ENCODE peak calls at places on chromosomes 2 and 18, in ten cellular contexts. Z, P, H, E, W, D, T, X, F and V are unnamed samples.

GRCh38 chr2:237257471-237257951 is 156.5 kb downstream of the COL6A3 start:
- DNase-seq in D (no peak), P (peak; percentile 32), Z (peak; percentile 43), T (no peak), W (no peak), X (peak; percentile 74), F (no peak), E (no peak), H (no peak), V (no peak)

GRCh38 chr18:10660485-10660884 is 134.7 kb downstream of the NAPG start:
- DNase-seq in P (peak; percentile 70), Z (peak; percentile 79), X (peak; percentile 97), F (no peak), D (no peak), T (no peak), H (peak; percentile 55), E (no peak), W (no peak), V (no peak)

GRCh38 chr18:55419939-55420664 is 167.9 kb downstream of the TCF4 start:
- DNase-seq in E (no peak), P (no peak), W (no peak), Z (peak; percentile 65), F (no peak), T (no peak), X (peak; percentile 53), H (no peak), D (no peak), V (no peak)

GRCh38 chr2:146990311-146990781 is 854.5 kb upstream of the ACVR2A start:
- DNase-seq in H (no peak), X (peak; percentile 98), F (no peak), W (no peak), T (no peak), Z (peak; percentile 63), E (no peak), P (no peak), D (no peak), V (no peak)

GRCh38 chr18:21803495-21803894 is 62.9 kb downstream of the MIB1 start:
- DNase-seq in W (no peak), X (peak; percentile 55), T (no peak), D (no peak), Z (peak; percentile 53), F (no peak), P (no peak), H (no peak), E (no peak), V (no peak)

GRCh38 chr2:173028671-173029070 is 47.0 kb upstream of the MAP3K20 start:
- DNase-seq in W (no peak), X (peak; percentile 85), H (no peak), T (no peak), F (no peak), E (no peak), Z (no peak), D (no peak), P (no peak), V (no peak)

GRCh38 chr2:190451561-190452176 is 43.5 kb downstream of the MFSD6 start:
- DNase-seq in X (peak; percentile 36), E (no peak), F (no peak), D (no peak), W (no peak), T (no peak), Z (peak; percentile 61), H (no peak), P (no peak), V (no peak)

GRCh38 chr18:8207996-8208395 is 401.2 kb upstream of the RAB12 start:
- DNase-seq in X (no peak), F (no peak), W (no peak), P (no peak), D (no peak), H (no peak), E (no peak), Z (no peak), T (no peak), V (no peak)

GRCh38 chr2:30250421-30250820 is 19.1 kb downstream of the LBH start:
- DNase-seq in H (no peak), Z (no peak), F (no peak), T (no peak), D (no peak), E (no peak), P (no peak), X (no peak), W (no peak), V (no peak)

GRCh38 chr2:172091626-172092566 is 6.6 kb downstream of the DLX1 start:
- DNase-seq in E (peak; percentile 14), D (no peak), F (no peak), X (no peak), W (no peak), T (no peak), H (no peak), P (no peak), Z (no peak), V (no peak)

DNA sequence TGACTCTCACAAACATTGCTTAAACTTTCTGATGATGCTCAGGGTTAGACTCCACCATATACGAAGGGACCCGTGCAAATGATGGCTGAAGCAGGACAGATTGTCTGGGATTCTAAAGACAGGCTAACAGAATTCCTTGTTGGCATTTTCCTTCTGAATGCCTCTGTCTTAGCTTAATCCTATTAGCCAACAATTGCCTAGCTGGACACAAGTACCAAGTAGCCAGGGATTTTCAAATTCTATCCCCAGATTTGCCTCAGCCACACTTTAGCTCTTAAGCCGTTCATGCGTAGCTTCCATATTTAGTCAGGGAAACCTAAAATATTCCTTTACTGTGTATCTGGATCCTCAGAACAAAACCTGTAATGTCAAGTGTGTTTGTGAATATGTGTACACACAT is 40.0 kb downstream of the COL4A3 start:
- DNase-seq in T (no peak), P (no peak), W (no peak), D (no peak), X (no peak), Z (no peak), F (no peak), E (no peak), H (no peak), V (no peak)
- H3K4me3 ChIP-seq in T (no peak overlapping the region), P (no peak overlapping the region), W (no peak overlapping the region), D (no peak overlapping the region), X (no peak overlapping the region), Z (no peak overlapping the region), F (no peak overlapping the region), E (no peak overlapping the region), H (no peak overlapping the region), V (no peak overlapping the region)

GRCh38 chr2:68743531-68743930 is 8.9 kb downstream of the ARHGAP25 start:
- DNase-seq in T (no peak), F (no peak), H (no peak), X (no peak), W (no peak), D (no peak), Z (no peak), E (no peak), P (no peak), V (no peak)

GRCh38 chr2:68744517-68744916 is 9.9 kb downstream of the ARHGAP25 start:
- DNase-seq in X (no peak), W (no peak), T (no peak), F (no peak), D (no peak), P (no peak), Z (no peak), E (no peak), H (no peak), V (no peak)

GRCh38 chr2:68741238-68741637 is 6.6 kb downstream of the ARHGAP25 start:
- DNase-seq in D (no peak), Z (no peak), W (no peak), T (no peak), P (no peak), E (no peak), H (no peak), X (no peak), F (no peak), V (no peak)

GRCh38 chr2:68741805-68742306 is 7.2 kb downstream of the ARHGAP25 start:
- DNase-seq in F (no peak), T (no peak), H (no peak), P (no peak), E (no peak), D (no peak), W (no peak), X (no peak), Z (no peak), V (no peak)

DNA sequence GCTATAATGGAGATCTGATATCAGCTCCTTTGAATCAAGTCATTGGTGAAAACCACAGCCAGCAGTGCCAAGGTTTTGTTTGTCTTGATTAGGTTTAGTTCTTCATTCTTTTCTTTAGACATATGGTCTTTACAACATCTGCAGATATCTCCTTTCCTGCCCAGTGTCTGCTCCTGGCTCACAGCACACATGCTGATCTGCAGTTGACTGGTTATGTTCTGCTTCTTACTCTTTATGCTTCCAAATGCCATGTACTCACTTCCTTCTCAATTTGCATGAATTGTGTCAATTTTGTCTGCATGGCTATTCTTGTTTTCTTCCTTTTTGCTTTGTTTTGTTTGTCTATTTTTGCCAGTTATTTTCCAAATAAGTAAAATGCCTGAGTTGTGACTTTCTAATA is 8.0 kb downstream of the ARHGAP25 start:
- DNase-seq in H (no peak), Z (no peak), E (no peak), T (no peak), P (no peak), X (no peak), D (no peak), W (no peak), F (no peak), V (no peak)
- H3K4me1 ChIP-seq in H (no peaks in the 10 kb centered on the region), Z (no peaks in the 10 kb centered on the region), E (no peaks in the 10 kb centered on the region), T (peaks cover 96% of the 10 kb centered on the region), P (no peaks in the 10 kb centered on the region), X (no peaks in the 10 kb centered on the region), D (no peaks in the 10 kb centered on the region), W (peaks cover 18% of the 10 kb centered on the region), F (peaks cover 99% of the 10 kb centered on the region), V (peaks cover 68% of the 10 kb centered on the region)

GRCh38 chr2:184921676-184922075 is 323.3 kb downstream of the ZNF804A start:
- DNase-seq in F (no peak), Z (no peak), P (no peak), W (no peak), T (no peak), E (peak; percentile 15), X (no peak), D (no peak), H (no peak), V (no peak)
- H3K9me3 ChIP-seq in F (no peaks in the 10 kb centered on the region), Z (peaks cover 4% of the 10 kb centered on the region), P (no peaks in the 10 kb centered on the region), W (peaks cover 20% of the 10 kb centered on the region), T (no peaks in the 10 kb centered on the region), E (no peaks in the 10 kb centered on the region), X (no peaks in the 10 kb centered on the region), D (peaks cover 20% of the 10 kb centered on the region), H (no peaks in the 10 kb centered on the region), V (no peaks in the 10 kb centered on the region)

GRCh38 chr2:145751155-145751554 is 1231.2 kb upstream of the ZEB2 start:
- DNase-seq in H (no peak), E (no peak), X (peak; percentile 35), T (no peak), D (no peak), W (no peak), F (no peak), Z (no peak), P (no peak), V (no peak)

GRCh38 chr2:145752091-145752806 is 1232.3 kb upstream of the ZEB2 start:
- DNase-seq in W (no peak), E (peak; percentile 22), X (peak; percentile 94), F (no peak), D (no peak), P (peak; percentile 38), T (no peak), Z (peak; percentile 86), H (no peak), V (no peak)

GRCh38 chr2:145750617-145751016 is 1230.7 kb upstream of the ZEB2 start:
- DNase-seq in X (no peak), Z (no peak), E (no peak), F (no peak), P (no peak), W (no peak), T (no peak), D (no peak), H (no peak), V (no peak)

GRCh38 chr2:145750074-145750473 is 1230.2 kb upstream of the ZEB2 start:
- DNase-seq in D (no peak), P (no peak), T (no peak), X (no peak), F (no peak), Z (no peak), W (no peak), E (no peak), H (no peak), V (no peak)

GRCh38 chr2:145751634-145752033 is 1231.7 kb upstream of the ZEB2 start:
- DNase-seq in P (no peak), W (no peak), H (no peak), X (peak; percentile 72), E (no peak), F (no peak), T (no peak), Z (peak; percentile 53), D (no peak), V (no peak)
- H3K4me3 ChIP-seq in P (peak overlapping the region; percentile 9), W (no peak overlapping the region), H (no peak overlapping the region), X (no peak overlapping the region), E (no peak overlapping the region), F (no peak overlapping the region), T (no peak overlapping the region), Z (no peak overlapping the region), D (no peak overlapping the region), V (no peak overlapping the region)